ENCODE peak calls at places on chromosomes 3 and 15, in seven cellular contexts. N is IMR-90; V is cardiac muscle cell; K is neural progenitor cell; B is naive thymus-derived CD4-positive, alpha-beta T cell; H is esophagus squamous epithelium; P is A673. Y is an unnamed sample. For H3K4me1 and H3K27me3, the result is how much of the 10 kb centered on the place peaks cover.

GRCh38 chr3:87727783-87728182 is 331.0 kb downstream of the CGGBP1 start:
- DNase-seq in N (no peak), V (no peak), K (no peak), B (no peak), H (no peak), P (no peak), Y (no peak)

GRCh38 chr3:14864131-14864530 is 45.4 kb downstream of the FGD5 start:
- DNase-seq in N (no peak), V (no peak), K (no peak), B (no peak), H (no peak), P (no peak), Y (no peak)

GRCh38 chr3:31544634-31545033 is 11.9 kb downstream of the STT3B start:
- DNase-seq in N (no peak), V (peak), K (no peak), B (no peak), H (no peak), P (no peak), Y (no peak)

GRCh38 chr3:13549513-13550256 is 760 bp downstream of the FBLN2 start:
- DNase-seq in N (no peak), V (no peak), K (no peak), B (peak), H (no peak), P (no peak), Y (no peak)

GRCh38 chr3:41681479-41681878 is 280.4 kb downstream of the ULK4 start:
- DNase-seq in N (peak), V (peak), K (no peak), B (no peak), H (no peak), P (peak), Y (peak)

GRCh38 chr15:77226652-77227051 is 155.7 kb upstream of the TSPAN3 start:
- DNase-seq in N (no peak), V (no peak), K (no peak), B (no peak), H (no peak), P (no peak), Y (no peak)

GRCh38 chr3:150345021-150345538 is 63.0 kb upstream of the TSC22D2 start:
- DNase-seq in N (no peak), V (no peak), K (peak), B (no peak), H (no peak), P (no peak), Y (no peak)

GRCh38 chr3:143239026-143239425 is 119.5 kb downstream of the CHST2 start:
- DNase-seq in N (peak), V (no peak), K (no peak), B (no peak), H (no peak), P (no peak), Y (no peak)

GRCh38 chr3:69774029-69774428 is 34.8 kb downstream of the MITF start:
- DNase-seq in N (no peak), V (no peak), K (no peak), B (no peak), H (no peak), P (no peak), Y (no peak)

DNA sequence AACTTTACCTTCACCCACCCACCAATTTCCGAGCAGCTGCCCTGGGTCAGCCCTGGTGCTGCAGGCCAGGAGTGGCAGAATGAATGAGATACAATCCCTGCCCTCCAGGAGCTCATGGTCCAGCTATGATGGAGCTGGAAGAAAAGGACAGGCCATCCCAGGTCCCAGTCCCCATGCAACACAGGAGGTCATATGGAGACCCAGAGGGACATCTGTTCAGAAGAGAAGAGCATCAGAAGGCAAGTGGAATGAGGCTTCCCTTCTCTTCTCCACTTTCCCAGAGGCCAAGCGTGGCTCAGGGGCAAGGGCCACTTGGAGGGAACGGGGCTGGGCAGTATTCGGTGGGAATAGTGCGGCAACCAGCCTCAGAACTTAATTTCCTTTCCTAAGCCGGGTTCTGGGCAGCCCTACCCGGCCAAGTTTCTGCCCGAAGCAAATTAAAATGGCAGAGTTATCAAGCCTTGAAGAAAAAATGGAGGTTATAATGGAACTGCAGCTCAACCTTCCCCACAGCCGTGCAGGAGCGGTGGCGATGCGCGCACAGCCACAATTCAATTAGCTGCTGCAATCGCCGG is 35.9 kb downstream of the TLE3 start:
- DNase-seq in N (no peak), V (no peak), K (no peak), B (no peak), H (no peak), P (no peak), Y (no peak)
- H3K4me3 ChIP-seq in N (no peak), V (no peak), K (no peak), B (no peak), H (peak), P (peak), Y (no peak)

GRCh38 chr3:50338989-50339388 is 1.6 kb downstream of the RASSF1 start:
- DNase-seq in N (no peak), V (no peak), K (no peak), B (no peak), H (no peak), P (no peak), Y (no peak)
- H3K4me1 ChIP-seq in N (under half), V (under half), K (under half), B (under half), H (half or more), P (under half), Y (under half)

DNA sequence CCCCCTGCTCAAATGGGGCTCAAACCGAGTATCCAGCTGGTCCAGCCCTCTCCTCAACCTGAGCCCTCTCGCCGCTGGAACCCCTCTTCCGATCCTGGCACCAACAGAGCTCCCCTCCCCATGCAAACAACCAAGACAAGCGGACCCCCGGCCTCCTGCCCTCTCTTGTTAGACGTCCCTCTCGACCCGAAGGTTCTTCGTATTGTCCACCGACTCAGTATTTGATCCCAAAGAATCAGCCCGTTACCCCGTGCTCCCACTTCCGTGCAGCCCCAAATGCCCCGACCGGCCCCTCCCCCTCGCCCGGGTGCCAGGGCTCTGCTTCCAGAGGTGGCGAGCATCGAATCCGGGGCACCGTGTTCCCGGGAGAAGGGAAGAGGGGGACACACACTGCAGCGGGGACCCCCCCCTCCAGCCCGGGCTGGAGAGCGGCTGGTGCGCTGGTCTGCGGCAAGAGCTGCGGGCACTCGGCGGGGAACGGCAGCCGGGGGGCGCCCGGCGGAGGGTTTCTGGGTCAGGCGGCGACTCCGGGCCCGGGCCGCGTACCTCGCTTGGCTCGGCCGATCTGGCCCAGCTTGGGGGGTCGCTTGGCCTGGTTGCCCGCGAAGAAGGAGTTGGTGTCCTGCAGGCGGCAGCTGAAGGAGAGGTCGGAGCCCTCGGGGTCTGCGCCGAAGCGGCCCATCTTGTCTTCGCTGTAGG is 633 bp downstream of the CAMK2N2 start:
- DNase-seq in N (no peak), V (no peak), K (peak), B (no peak), H (no peak), P (no peak), Y (no peak)
- H3K27me3 ChIP-seq in N (under half), V (half or more), K (half or more), B (under half), H (under half), P (under half), Y (under half)

GRCh38 chr3:124831631-124832184 is 55.5 kb downstream of the ITGB5 start:
- DNase-seq in N (no peak), V (no peak), K (no peak), B (no peak), H (no peak), P (no peak), Y (no peak)

GRCh38 chr3:124826703-124827102 is 60.5 kb downstream of the ITGB5 start:
- DNase-seq in N (peak), V (no peak), K (no peak), B (no peak), H (no peak), P (peak), Y (peak)

GRCh38 chr3:124829819-124830554 is 57.2 kb downstream of the ITGB5 start:
- DNase-seq in N (no peak), V (no peak), K (no peak), B (no peak), H (no peak), P (no peak), Y (no peak)

GRCh38 chr3:124832782-124833709 is 54.1 kb downstream of the ITGB5 start:
- DNase-seq in N (peak), V (no peak), K (no peak), B (no peak), H (no peak), P (no peak), Y (peak)

GRCh38 chr3:124829175-124829818 is 57.9 kb downstream of the ITGB5 start:
- DNase-seq in N (no peak), V (no peak), K (no peak), B (no peak), H (no peak), P (no peak), Y (no peak)
- H3K4me3 ChIP-seq in N (no peak), V (no peak), K (no peak), B (no peak), H (no peak), P (no peak), Y (no peak)

GRCh38 chr3:64392001-64392400 is 166.7 kb upstream of the PRICKLE2 start:
- DNase-seq in N (peak), V (no peak), K (no peak), B (no peak), H (no peak), P (no peak), Y (no peak)
- H3K4me1 ChIP-seq in N (under half), V (under half), K (under half), B (under half), H (under half), P (under half), Y (under half)

GRCh38 chr3:165653130-165653778 is 184.0 kb downstream of the BCHE start:
- DNase-seq in N (no peak), V (no peak), K (no peak), B (no peak), H (no peak), P (no peak), Y (no peak)
- H3K27me3 ChIP-seq in N (under half), V (under half), K (under half), B (under half), H (under half), P (under half), Y (under half)

GRCh38 chr3:72296477-72297111 is 511.6 kb upstream of the PROK2 start:
- DNase-seq in N (no peak), V (no peak), K (no peak), B (no peak), H (no peak), P (no peak), Y (no peak)

GRCh38 chr3:72298201-72299155 is 513.5 kb upstream of the PROK2 start:
- DNase-seq in N (no peak), V (no peak), K (no peak), B (no peak), H (no peak), P (no peak), Y (no peak)

GRCh38 chr3:72295974-72296450 is 511.1 kb upstream of the PROK2 start:
- DNase-seq in N (no peak), V (no peak), K (no peak), B (no peak), H (no peak), P (no peak), Y (no peak)

GRCh38 chr3:72297481-72297880 is 512.5 kb upstream of the PROK2 start:
- DNase-seq in N (no peak), V (no peak), K (no peak), B (no peak), H (no peak), P (no peak), Y (no peak)

DNA sequence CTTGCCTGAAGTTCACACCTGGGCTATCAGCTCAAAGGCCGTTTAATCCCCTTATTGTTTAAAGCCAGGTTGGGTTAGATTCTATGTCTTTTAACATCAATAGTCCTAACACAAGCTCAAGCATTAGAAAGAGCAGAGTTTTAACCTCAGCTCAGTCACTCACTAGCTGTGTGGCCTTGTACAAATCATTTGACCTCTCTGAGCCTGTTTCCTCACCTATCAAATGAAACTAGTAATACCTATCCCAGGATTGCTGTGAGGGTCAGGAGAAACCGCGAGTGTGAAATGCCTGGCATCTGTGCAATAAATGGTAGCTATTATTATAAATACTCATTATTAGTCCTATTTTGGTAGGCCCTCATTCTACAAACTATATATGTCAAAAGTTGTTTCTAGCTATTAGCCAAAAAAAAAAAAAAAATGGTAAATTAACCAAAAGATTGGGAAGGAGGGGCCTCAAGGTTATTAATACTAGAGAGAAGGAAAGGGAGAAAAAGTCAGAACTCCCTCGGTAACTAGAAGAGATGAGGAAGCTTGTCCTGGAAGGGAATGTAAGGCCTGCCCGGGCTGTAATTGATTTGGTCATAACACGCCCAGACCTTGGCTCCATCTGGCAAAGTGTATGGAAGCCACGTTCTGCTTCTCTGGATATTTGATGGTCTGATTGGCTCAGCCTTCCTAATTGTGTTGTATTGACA is 510.5 kb upstream of the PROK2 start:
- DNase-seq in N (no peak), V (no peak), K (no peak), B (no peak), H (no peak), P (no peak), Y (no peak)
- H3K4me3 ChIP-seq in N (no peak), V (no peak), K (no peak), B (no peak), H (no peak), P (no peak), Y (no peak)

Y was measured in SJSA1.